ENCODE peak calls at places on chromosome 3, in nine cellular contexts. G is transverse colon, L is ovary, Z is A549, O is SK-N-SH, S is K562, A is tibial nerve, M is H1, K is sigmoid colon. J is an unnamed sample.

GRCh38 chr3:127964053-127964452 is 49.0 kb downstream of the KBTBD12 start:
- DNase-seq in G (no peak), L (no peak), Z (no peak), O (no peak), S (no peak), A (no peak), M (no peak), K (no peak), J (peak; percentile 60)

GRCh38 chr3:27133062-27133461 is 236.1 kb downstream of the NEK10 start:
- DNase-seq in G (no peak), L (no peak), Z (no peak), O (no peak), S (no peak), A (no peak), M (no peak), K (no peak), J (no peak)

GRCh38 chr3:88000853-88001252 is 58.0 kb downstream of the CGGBP1 start:
- DNase-seq in G (peak; percentile 11), L (no peak), Z (no peak), O (peak; percentile 12), S (no peak), A (no peak), M (no peak), K (no peak), J (no peak)

GRCh38 chr3:117409256-117409655 is 699.7 kb downstream of the TUSC7 start:
- DNase-seq in G (no peak), L (no peak), Z (no peak), O (no peak), S (no peak), A (no peak), M (no peak), K (no peak), J (no peak)

GRCh38 chr3:114569186-114569585 is 275.4 kb downstream of the TIGIT start:
- DNase-seq in G (no peak), L (no peak), Z (no peak), O (no peak), S (no peak), A (no peak), M (no peak), K (no peak), J (no peak)

GRCh38 chr3:78507196-78507984 is 1260.4 kb downstream of the ROBO1 start:
- DNase-seq in G (no peak), L (no peak), Z (no peak), O (no peak), S (no peak), A (no peak), M (peak; percentile 3), K (no peak), J (no peak)

GRCh38 chr3:11118181-11118682 is 36.1 kb upstream of the HRH1 start:
- DNase-seq in G (no peak), L (no peak), Z (no peak), O (no peak), S (no peak), A (no peak), M (no peak), K (no peak), J (no peak)

GRCh38 chr3:147361671-147362420 is 44.5 kb downstream of the ZIC4 start:
- DNase-seq in G (peak; percentile 39), L (no peak), Z (no peak), O (peak; percentile 59), S (peak; percentile 58), A (peak; percentile 25), M (no peak), K (no peak), J (no peak)

GRCh38 chr3:42749753-42750231 is 23.3 kb downstream of the CCDC13 start:
- DNase-seq in G (no peak), L (no peak), Z (peak; percentile 28), O (no peak), S (peak; percentile 72), A (no peak), M (no peak), K (no peak), J (no peak)

GRCh38 chr3:151398895-151399294 is 14.3 kb upstream of the P2RY12 start:
- DNase-seq in G (no peak), L (no peak), Z (no peak), O (no peak), S (no peak), A (no peak), M (no peak), K (no peak), J (no peak)

GRCh38 chr3:185175370-185175987 is 22.6 kb upstream of the C3orf70 start:
- DNase-seq in G (peak; percentile 83), L (no peak), Z (no peak), O (peak; percentile 17), S (peak; percentile 88), A (peak; percentile 52), M (no peak), K (peak; percentile 82), J (peak; percentile 49)
- H3K4me3 ChIP-seq in G (no peak overlapping the region), L (no peak overlapping the region), Z (no peak overlapping the region), O (no peak overlapping the region), S (no peak overlapping the region), A (no peak overlapping the region), M (no peak overlapping the region), K (no peak overlapping the region), J (no peak overlapping the region)

DNA sequence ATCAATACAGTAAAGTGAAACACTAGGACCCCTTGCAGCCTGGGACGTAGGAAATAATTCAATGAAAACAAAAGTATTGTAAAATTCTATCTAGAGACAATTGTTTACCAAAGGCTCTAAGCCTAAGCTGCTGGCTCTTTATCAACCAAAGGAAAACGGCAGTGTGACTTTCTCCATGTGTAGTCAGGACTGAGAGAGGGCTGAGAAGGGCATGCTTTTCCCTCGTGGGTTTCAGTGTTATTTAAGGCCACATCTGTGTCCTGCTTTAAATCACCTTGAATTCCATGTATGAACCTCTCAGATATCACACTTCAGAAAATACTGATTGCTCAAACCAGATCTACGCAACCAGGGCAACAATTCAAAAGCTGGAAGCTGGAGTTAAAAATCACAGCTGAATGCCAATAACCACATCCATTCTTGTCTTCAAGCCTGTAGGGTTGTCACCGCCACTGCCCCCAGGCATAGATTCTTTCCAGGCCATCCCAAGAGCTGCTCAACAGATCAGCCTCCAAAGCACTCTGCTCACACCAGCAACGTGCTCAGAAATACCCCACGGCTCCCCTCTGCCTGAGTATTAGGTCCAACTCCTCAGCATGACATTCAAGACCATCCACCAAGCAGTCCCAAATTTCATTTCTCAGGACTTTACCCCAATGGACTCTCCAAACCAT is 124.0 kb downstream of the SRGAP3 start:
- DNase-seq in G (no peak), L (no peak), Z (no peak), O (no peak), S (no peak), A (no peak), M (no peak), K (no peak), J (no peak)
- TF ChIP-seq EP300 in G (no peak), L (no peak), Z (no peak), O (no peak), S (no peak), A (no peak), M (no peak), K (no peak), J (no peak)

GRCh38 chr3:195891431-195892104 is 16.8 kb downstream of the TNK2 start:
- DNase-seq in G (no peak), L (no peak), Z (no peak), O (no peak), S (no peak), A (no peak), M (no peak), K (no peak), J (no peak)
- H3K4me3 ChIP-seq in G (no peak overlapping the region), L (no peak overlapping the region), Z (no peak overlapping the region), O (peak overlapping the region; percentile 54), S (no peak overlapping the region), A (no peak overlapping the region), M (no peak overlapping the region), K (no peak overlapping the region), J (peak overlapping the region; percentile 37)

GRCh38 chr3:182785142-182785541 is 8.2 kb upstream of the ATP11B start:
- DNase-seq in G (no peak), L (no peak), Z (no peak), O (no peak), S (no peak), A (no peak), M (no peak), K (no peak), J (no peak)

GRCh38 chr3:182786564-182787196 is 6.6 kb upstream of the ATP11B start:
- DNase-seq in G (no peak), L (no peak), Z (no peak), O (no peak), S (no peak), A (no peak), M (no peak), K (no peak), J (no peak)

GRCh38 chr3:182789371-182789770 is 3.9 kb upstream of the ATP11B start:
- DNase-seq in G (no peak), L (no peak), Z (no peak), O (no peak), S (no peak), A (no peak), M (no peak), K (no peak), J (no peak)

GRCh38 chr3:182785756-182786155 is 7.5 kb upstream of the ATP11B start:
- DNase-seq in G (no peak), L (no peak), Z (no peak), O (no peak), S (no peak), A (no peak), M (no peak), K (no peak), J (no peak)

DNA sequence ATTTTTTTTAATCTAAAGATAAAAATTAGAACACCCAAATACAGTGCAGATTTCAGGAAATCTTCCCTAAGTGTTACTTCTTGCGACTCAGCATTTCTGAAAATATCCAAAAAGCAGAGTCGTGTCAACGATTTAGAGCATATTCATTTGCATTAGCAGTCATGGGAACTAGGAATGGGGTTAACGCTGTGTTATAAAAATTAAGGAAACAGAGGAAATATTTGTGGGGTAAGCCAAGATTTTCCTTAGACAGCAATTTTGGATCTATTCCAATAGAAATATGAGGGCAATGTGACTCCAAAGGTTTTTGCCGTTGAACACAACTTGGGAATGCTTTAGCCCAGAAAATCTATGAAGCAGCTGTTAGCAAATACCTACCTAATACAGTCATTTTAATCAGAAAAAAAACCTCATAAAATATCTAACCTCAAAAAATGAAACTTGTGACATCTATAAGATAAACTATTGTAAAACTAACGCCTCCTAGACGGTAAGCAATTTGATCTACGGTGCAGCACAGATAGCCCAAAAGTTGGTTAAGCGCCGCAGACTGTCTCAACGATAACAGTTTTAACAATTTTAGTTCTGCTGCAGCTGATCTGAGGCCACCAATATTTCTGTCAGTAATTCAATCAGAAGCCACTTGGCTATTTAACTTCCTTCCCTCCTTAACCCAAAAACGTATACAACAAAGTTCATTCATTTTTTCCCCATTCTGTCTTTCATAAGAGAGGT is 5.8 kb upstream of the ATP11B start:
- DNase-seq in G (no peak), L (no peak), Z (no peak), O (no peak), S (peak; percentile 37), A (no peak), M (no peak), K (no peak), J (no peak)
- TF ChIP-seq EP300 in G (no peak), L (no peak), Z (no peak), O (no peak), S (peak; percentile 83), A (no peak), M (no peak), K (no peak), J (no peak)

GRCh38 chr3:142947799-142948575 is 15.5 kb downstream of the PAQR9 start:
- DNase-seq in G (no peak), L (no peak), Z (no peak), O (peak; percentile 15), S (peak; percentile 30), A (no peak), M (no peak), K (no peak), J (no peak)
- H3K4me3 ChIP-seq in G (no peak overlapping the region), L (no peak overlapping the region), Z (no peak overlapping the region), O (no peak overlapping the region), S (no peak overlapping the region), A (no peak overlapping the region), M (peak overlapping the region; percentile 9), K (no peak overlapping the region), J (no peak overlapping the region)

GRCh38 chr3:155079795-155080546 is at the start of gene MME:
- DNase-seq in G (peak; percentile 18), L (no peak), Z (no peak), O (peak; percentile 76), S (peak; percentile 15), A (peak; percentile 7), M (peak; percentile 77), K (no peak), J (peak; percentile 90)
- TF ChIP-seq EP300 in G (no peak), L (no peak), Z (no peak), O (no peak), S (no peak), A (peak; percentile 17), M (no peak), K (no peak), J (no peak)

J was measured in upper lobe of left lung.